ENCODE peak calls at places on chromosomes 7 and 10, in four cellular contexts. W is uterus, Q is PC-9, L is hepatocyte. T is an unnamed sample. For H3K4me1, the result is how much of the 10 kb centered on the place peaks cover.

GRCh38 chr7:133650067-133650466 is 397.2 kb downstream of the EXOC4 start:
- DNase-seq in W (no peak), Q (no peak), L (no peak), T (no peak)

GRCh38 chr7:909358-910329 is 33.3 kb downstream of the GET4 start:
- DNase-seq in W (no peak), Q (no peak), L (peak), T (no peak)

GRCh38 chr7:135508853-135509588 is 881 bp downstream of the CNOT4 start:
- DNase-seq in W (no peak), Q (no peak), L (peak), T (no peak)

GRCh38 chr7:111090834-111091233 is at the start of gene LRRN3:
- DNase-seq in W (no peak), Q (no peak), L (peak), T (no peak)

GRCh38 chr7:1693419-1693990 is 23.4 kb downstream of the ELFN1 start:
- DNase-seq in W (peak), Q (no peak), L (no peak), T (no peak)

GRCh38 chr7:111292026-111292430 is 201.1 kb downstream of the LRRN3 start:
- DNase-seq in W (no peak), Q (no peak), L (no peak), T (no peak)

GRCh38 chr10:132705173-132705572 is 80.8 kb downstream of the NKX6-2 start:
- DNase-seq in W (no peak), Q (no peak), L (no peak), T (no peak)

GRCh38 chr7:138116156-138116555 is 39.9 kb downstream of the AKR1D1 start:
- DNase-seq in W (no peak), Q (peak), L (peak), T (no peak)

GRCh38 chr7:67821116-67821515 is 824.5 kb downstream of the TYW1 start:
- DNase-seq in W (no peak), Q (no peak), L (no peak), T (peak)

GRCh38 chr10:70115948-70116682 is 16.5 kb downstream of the AIFM2 start:
- DNase-seq in W (peak), Q (no peak), L (peak), T (no peak)

GRCh38 chr7:17095001-17095574 is 203.4 kb upstream of the AHR start:
- DNase-seq in W (no peak), Q (peak), L (no peak), T (peak)

GRCh38 chr7:34104120-34104519 is 198.8 kb downstream of the BMPER start:
- DNase-seq in W (no peak), Q (no peak), L (no peak), T (no peak)

GRCh38 chr7:145875267-145875666 is 241.3 kb upstream of the CNTNAP2 start:
- DNase-seq in W (no peak), Q (no peak), L (no peak), T (no peak)

GRCh38 chr10:80421369-80422220 is 13.2 kb downstream of the PRXL2A start:
- DNase-seq in W (no peak), Q (no peak), L (no peak), T (no peak)

GRCh38 chr10:102868976-102869289 is 337 bp upstream of the AS3MT start:
- DNase-seq in W (no peak), Q (no peak), L (no peak), T (no peak)

GRCh38 chr7:11934766-11935165 is 102.8 kb upstream of the THSD7A start:
- DNase-seq in W (no peak), Q (no peak), L (no peak), T (no peak)

GRCh38 chr7:118311121-118311803 is 86.8 kb downstream of the ANKRD7 start:
- DNase-seq in W (no peak), Q (no peak), L (no peak), T (peak)

GRCh38 chr7:132601783-132602182 is 25.5 kb upstream of the PLXNA4 start:
- DNase-seq in W (no peak), Q (no peak), L (no peak), T (no peak)

GRCh38 chr7:155052982-155053381 is 17.1 kb upstream of the HTR5A start:
- DNase-seq in W (no peak), Q (no peak), L (no peak), T (no peak)

GRCh38 chr10:69413221-69413865 is 3.4 kb downstream of the TACR2 start:
- DNase-seq in W (peak), Q (no peak), L (peak), T (peak)

GRCh38 chr10:48506147-48506917 is 98.5 kb downstream of the ARHGAP22 start:
- DNase-seq in W (no peak), Q (no peak), L (peak), T (no peak)

GRCh38 chr7:148883233-148884048 is 650 bp downstream of the EZH2 start:
- DNase-seq in W (peak), Q (no peak), L (peak), T (peak)

GRCh38 chr10:48233643-48234042 is 40.9 kb downstream of the FRMPD2 start:
- DNase-seq in W (no peak), Q (no peak), L (no peak), T (no peak)

GRCh38 chr7:37028909-37029440 is 304.7 kb upstream of the AOAH start:
- DNase-seq in W (no peak), Q (no peak), L (no peak), T (no peak)

GRCh38 chr10:129192344-129193128 is 274.5 kb upstream of the MGMT start:
- DNase-seq in W (peak), Q (no peak), L (no peak), T (no peak)

GRCh38 chr10:114548662-114549061 is 109.4 kb downstream of the ABLIM1 start:
- DNase-seq in W (peak), Q (no peak), L (peak), T (peak)

GRCh38 chr7:158620418-158620817 is 32.8 kb upstream of the PTPRN2 start:
- DNase-seq in W (no peak), Q (no peak), L (no peak), T (no peak)

GRCh38 chr7:22147113-22147512 is 201.4 kb upstream of the CDCA7L start:
- DNase-seq in W (no peak), Q (no peak), L (no peak), T (no peak)

GRCh38 chr10:31242902-31243301 is 76.1 kb upstream of the ZEB1 start:
- DNase-seq in W (peak), Q (peak), L (peak), T (peak)

GRCh38 chr7:116236020-116236630 is 25.8 kb downstream of the TES start:
- DNase-seq in W (peak), Q (no peak), L (peak), T (no peak)

GRCh38 chr10:6124666-6125065 is 35.8 kb downstream of the RBM17 start:
- DNase-seq in W (no peak), Q (no peak), L (no peak), T (no peak)

GRCh38 chr7:21480693-21481403 is 53.0 kb downstream of the SP4 start:
- DNase-seq in W (no peak), Q (no peak), L (no peak), T (no peak)

GRCh38 chr7:44921607-44922350 is 36.4 kb upstream of the PURB start:
- DNase-seq in W (peak), Q (peak), L (peak), T (no peak)

GRCh38 chr10:132364594-132364970 is 32.4 kb upstream of the PWWP2B start:
- DNase-seq in W (no peak), Q (no peak), L (peak), T (no peak)

GRCh38 chr7:2017483-2017891 is 215.3 kb downstream of the MAD1L1 start:
- DNase-seq in W (no peak), Q (no peak), L (no peak), T (no peak)

GRCh38 chr7:100152404-100152803 is 3.7 kb downstream of the LAMTOR4 start:
- DNase-seq in W (no peak), Q (no peak), L (no peak), T (no peak)

GRCh38 chr10:65754112-65754511 is 1171.7 kb upstream of the LRRTM3 start:
- DNase-seq in W (no peak), Q (no peak), L (no peak), T (peak)

GRCh38 chr10:34254596-34254995 is 560.5 kb downstream of the PARD3 start:
- DNase-seq in W (no peak), Q (peak), L (peak), T (peak)

GRCh38 chr7:17408245-17408903 is 109.9 kb downstream of the AHR start:
- DNase-seq in W (peak), Q (peak), L (peak), T (peak)

DNA sequence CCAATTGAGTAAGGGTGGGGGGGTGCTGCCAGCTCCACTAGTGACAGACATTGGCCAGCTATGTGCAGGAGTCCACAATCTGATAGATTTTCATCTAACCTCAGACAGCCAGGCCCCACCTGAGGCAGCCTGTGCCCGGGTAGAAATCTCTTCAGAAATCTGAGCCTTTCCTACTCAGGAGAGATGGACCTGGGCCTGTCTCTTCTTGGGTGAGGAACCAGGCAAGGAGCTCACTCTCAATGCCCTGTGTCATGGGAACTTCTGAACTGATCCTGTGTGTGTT is 86.9 kb downstream of the UBE2H start:
- DNase-seq in W (no peak), Q (no peak), L (no peak), T (no peak)
- H3K27ac ChIP-seq in W (peak), Q (peak), L (no peak), T (no peak)

GRCh38 chr7:107890962-107891618 is at the start of gene DLD:
- DNase-seq in W (peak), Q (peak), L (peak), T (peak)
- TF ChIP-seq CTCF in W (peak), Q (no peak), L (no peak), T (no peak)

GRCh38 chr7:157358753-157359096 is 21.9 kb downstream of the DNAJB6 start:
- DNase-seq in W (no peak), Q (no peak), L (no peak), T (no peak)
- H3K4me1 ChIP-seq in W (under half), Q (under half), L (under half), T (under half)

DNA sequence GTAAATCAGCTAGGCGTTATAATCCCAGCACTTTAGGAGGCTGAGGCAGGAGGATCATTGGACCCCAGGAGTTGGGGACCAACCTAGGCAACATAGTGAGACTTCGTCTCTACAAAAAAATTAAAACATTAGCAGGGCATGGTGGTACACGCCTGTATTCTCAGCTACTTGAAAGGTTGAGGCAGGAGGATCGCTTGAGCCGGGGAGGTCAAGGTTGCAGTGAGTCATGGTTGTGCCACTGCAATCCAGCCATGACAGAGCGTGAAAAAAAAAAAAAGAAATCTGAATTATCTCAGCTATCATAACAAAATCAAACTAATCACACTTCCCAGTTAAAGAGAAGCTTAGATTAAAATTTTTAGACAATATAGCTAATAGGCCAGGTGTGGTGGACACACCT is 35.3 kb downstream of the ATAD1 start:
- DNase-seq in W (no peak), Q (no peak), L (no peak), T (no peak)
- H3K27ac ChIP-seq in W (no peak), Q (no peak), L (no peak), T (no peak)

DNA sequence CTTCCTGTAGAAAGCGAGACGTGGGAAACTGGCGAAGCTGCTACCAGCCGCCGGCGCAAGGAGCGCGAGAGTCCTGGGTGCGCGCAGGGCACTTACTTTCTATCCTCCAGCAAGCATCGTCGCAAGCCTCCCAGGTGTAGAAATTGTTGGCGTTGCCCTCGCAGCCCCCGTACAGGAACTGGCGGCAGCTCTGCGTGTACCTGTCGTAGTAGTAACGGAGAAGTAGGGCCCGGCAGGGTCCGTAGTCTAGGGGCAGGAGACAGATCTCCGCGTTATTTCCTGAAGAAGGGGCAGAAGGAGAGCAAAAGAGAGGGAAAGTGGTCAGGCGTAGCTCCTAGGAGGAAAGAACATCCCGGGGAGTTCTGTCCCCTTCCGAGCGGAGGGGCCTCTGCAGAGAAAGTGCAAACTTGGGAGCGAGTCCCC is 501 bp downstream of the TFPI2 start:
- DNase-seq in W (peak), Q (peak), L (peak), T (peak)
- TF ChIP-seq CTCF in W (peak), Q (peak), L (no peak), T (peak)

T was measured in foreskin keratinocyte.